ENCODE peak calls at places on chromosomes 13 and 19, in nine cellular contexts. A is transverse colon, U is upper lobe of left lung, X is HepG2, V is spleen, G is suprapubic skin, D is stomach, L is GM23338, K is breast epithelium. F is an unnamed sample.

GRCh38 chr19:2047076-2047448 is 4.0 kb downstream of the MKNK2 start:
- DNase-seq in U (no peak), X (no peak), G (no peak), D (no peak), A (no peak), V (no peak), L (no peak), K (no peak), F (no peak)

GRCh38 chr19:32570081-32570785 is 10.8 kb upstream of the PDCD5 start:
- DNase-seq in K (peak; percentile 61), A (peak; percentile 56), V (no peak), G (no peak), D (peak; percentile 48), L (peak; percentile 85), X (peak; percentile 62), U (no peak), F (peak; percentile 69)

GRCh38 chr19:17090501-17091074 is 15.0 kb downstream of the MYO9B start:
- DNase-seq in K (no peak), V (no peak), G (no peak), A (no peak), D (no peak), X (no peak), U (no peak), L (no peak), F (no peak)

GRCh38 chr13:25153736-25154135 is 18.4 kb downstream of the AMER2 start:
- DNase-seq in G (no peak), A (no peak), D (no peak), L (peak; percentile 59), V (no peak), K (no peak), X (no peak), U (no peak), F (no peak)

GRCh38 chr13:73677041-73677589 is 457.1 kb downstream of the KLF12 start:
- DNase-seq in A (no peak), X (no peak), L (no peak), G (no peak), D (no peak), U (no peak), V (no peak), K (no peak), F (no peak)

GRCh38 chr13:36428083-36428482 is 4.2 kb upstream of the CCNA1 start:
- DNase-seq in K (no peak), X (no peak), A (no peak), D (no peak), V (no peak), U (no peak), G (no peak), L (no peak), F (no peak)

GRCh38 chr19:57648336-57649003 is 15.5 kb downstream of the ZNF211 start:
- DNase-seq in A (no peak), G (no peak), D (no peak), K (no peak), L (no peak), X (no peak), V (no peak), U (no peak), F (no peak)

GRCh38 chr19:53254451-53255341 is at the start of gene ZNF677:
- DNase-seq in X (no peak), L (peak; percentile 90), K (peak; percentile 91), A (peak; percentile 72), V (peak; percentile 95), U (peak; percentile 95), G (peak; percentile 92), D (peak; percentile 74), F (peak; percentile 96)

GRCh38 chr13:42116225-42116624 is 67.8 kb downstream of the DGKH start:
- DNase-seq in K (no peak), D (no peak), V (no peak), X (no peak), L (no peak), G (no peak), U (no peak), A (no peak), F (no peak)

GRCh38 chr13:34076943-34077703 is 259.2 kb downstream of the RFC3 start:
- DNase-seq in U (no peak), G (no peak), X (peak; percentile 16), K (no peak), A (no peak), L (peak; percentile 55), D (no peak), V (no peak), F (no peak)

GRCh38 chr13:113040597-113041292 is 64.8 kb upstream of the F7 start:
- DNase-seq in X (no peak), V (no peak), U (peak; percentile 50), A (no peak), L (no peak), D (no peak), K (no peak), G (no peak), F (no peak)

GRCh38 chr19:6761053-6761676 is 6.1 kb downstream of the SH2D3A start:
- DNase-seq in A (no peak), L (peak; percentile 68), K (no peak), V (no peak), U (no peak), X (peak; percentile 28), G (no peak), D (no peak), F (no peak)

GRCh38 chr19:869245-870177 is 10.0 kb downstream of the CFD start:
- DNase-seq in V (no peak), D (no peak), U (peak; percentile 89), G (no peak), A (peak; percentile 65), X (no peak), K (no peak), L (no peak), F (peak; percentile 96)

GRCh38 chr19:12675940-12676339 is 5.7 kb downstream of the DHPS start:
- DNase-seq in L (no peak), X (no peak), A (no peak), K (no peak), G (no peak), U (no peak), D (no peak), V (no peak), F (no peak)

GRCh38 chr19:12675377-12675776 is 6.3 kb downstream of the DHPS start:
- DNase-seq in L (no peak), U (no peak), X (no peak), D (no peak), G (no peak), V (no peak), K (no peak), A (no peak), F (no peak)

GRCh38 chr19:12676928-12677327 is 4.8 kb downstream of the DHPS start:
- DNase-seq in D (no peak), G (no peak), A (no peak), X (no peak), K (no peak), L (no peak), U (no peak), V (no peak), F (no peak)

GRCh38 chr19:12672744-12673143 is 6.1 kb downstream of the WDR83 start:
- DNase-seq in X (no peak), V (no peak), D (no peak), G (no peak), K (no peak), U (no peak), A (no peak), L (peak; percentile 49), F (no peak)

DNA sequence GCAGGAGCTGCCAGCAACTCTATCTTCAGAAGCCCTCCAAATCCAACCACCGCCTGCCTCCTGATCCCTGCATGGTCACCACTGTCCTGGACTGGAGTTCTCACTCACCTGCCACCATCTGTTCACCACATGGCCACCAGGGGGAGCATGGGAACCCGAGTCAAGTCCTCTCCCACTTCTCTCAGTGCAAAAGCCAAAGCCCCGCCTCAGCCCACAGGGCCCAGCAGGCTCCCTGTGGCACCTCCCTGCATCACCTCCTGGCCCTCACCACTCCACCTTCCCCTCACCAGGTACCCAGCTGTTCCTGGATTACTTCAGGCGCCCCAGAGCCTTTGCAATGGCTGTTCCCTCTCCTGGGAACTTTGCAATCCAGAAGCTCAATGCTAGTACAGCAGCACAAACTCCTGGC is 5.3 kb downstream of the DHPS start:
- DNase-seq in A (peak; percentile 86), K (peak; percentile 83), G (peak; percentile 91), V (peak; percentile 95), U (no peak), L (peak; percentile 96), X (peak; percentile 77), D (peak; percentile 85), F (peak; percentile 89)
- TF ChIP-seq POLR2AphosphoS5 in A (no peak), K (no peak), G (no peak), V (peak; percentile 5), U (no peak), L (no peak), X (no peak), D (peak; percentile 48), F (no peak)

DNA sequence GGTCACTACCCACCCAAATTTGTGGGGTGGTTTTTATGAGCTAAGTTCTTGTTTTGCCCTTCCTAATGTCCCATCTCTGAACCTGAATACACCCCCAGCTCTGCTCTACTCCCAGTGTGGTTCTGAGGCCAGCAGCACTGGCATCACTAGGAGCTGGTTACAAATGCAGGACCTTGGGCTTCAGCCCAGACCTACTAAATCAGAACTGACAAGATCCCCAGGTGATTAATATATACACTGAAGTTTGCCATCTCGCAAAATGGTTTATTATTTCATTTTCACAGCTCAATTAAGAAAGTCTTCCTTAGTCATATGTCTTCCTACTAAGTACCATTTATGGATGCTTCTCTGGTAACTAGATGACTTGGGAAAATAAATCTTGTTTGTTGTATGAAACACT is 67.8 kb downstream of the FOXO1 start:
- DNase-seq in A (no peak), L (no peak), V (no peak), U (no peak), X (no peak), K (no peak), D (no peak), G (no peak), F (peak; percentile 86)
- H3K4me1 ChIP-seq in A (peaks cover 27% of the 10 kb centered on the region), L (peaks cover 84% of the 10 kb centered on the region), V (peaks cover 71% of the 10 kb centered on the region), U (peaks cover 25% of the 10 kb centered on the region), X (peaks cover 70% of the 10 kb centered on the region), K (peaks cover 6% of the 10 kb centered on the region), D (peaks cover 70% of the 10 kb centered on the region), G (peaks cover 30% of the 10 kb centered on the region), F (peaks cover 59% of the 10 kb centered on the region)

DNA sequence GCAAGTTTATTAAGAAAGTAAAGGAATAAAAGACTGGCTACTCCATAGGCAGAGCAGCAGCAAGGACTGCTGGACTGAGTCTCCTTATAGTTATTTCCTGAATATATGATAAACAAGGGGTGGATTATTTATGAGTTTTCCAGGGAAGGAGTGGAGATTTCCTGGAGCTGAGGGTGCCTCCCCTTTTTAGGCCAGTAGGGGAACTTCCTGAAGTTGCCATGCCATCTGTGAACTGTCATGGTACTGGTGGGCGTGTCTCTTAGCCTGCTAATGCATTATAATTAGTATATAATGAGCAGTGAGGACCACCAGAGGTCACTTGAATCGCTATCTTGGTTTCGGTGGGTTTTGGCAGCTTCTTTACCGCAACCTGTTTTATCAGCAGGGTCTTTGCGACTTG is 13.5 kb downstream of the ZSCAN5A start:
- DNase-seq in G (no peak), L (peak; percentile 48), A (no peak), X (no peak), K (no peak), D (no peak), V (no peak), U (no peak), F (no peak)
- TF ChIP-seq CTCF in G (no peak), L (no peak), A (no peak), X (no peak), K (no peak), D (no peak), V (no peak), U (no peak), F (no peak)

DNA sequence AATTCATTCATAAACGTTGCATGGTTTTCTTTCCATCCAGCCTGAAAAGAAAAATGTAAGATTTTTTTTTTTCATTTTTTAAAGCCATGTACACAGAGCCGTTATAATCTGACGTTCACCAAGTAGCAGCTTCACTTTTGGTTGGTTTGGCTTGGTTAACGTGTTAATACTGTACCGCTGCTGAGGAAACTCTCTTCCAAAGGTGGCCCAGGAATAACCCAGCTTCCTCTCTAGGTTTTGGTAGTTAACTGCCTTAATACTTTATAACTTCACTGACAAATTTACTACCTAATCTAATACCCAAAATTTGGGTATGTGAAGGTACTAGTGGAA is 1.7 kb downstream of the INTS6 start:
- DNase-seq in D (no peak), G (no peak), V (no peak), X (no peak), U (no peak), K (no peak), L (no peak), A (no peak), F (no peak)
- TF ChIP-seq POLR2AphosphoS5 in D (no peak), G (no peak), V (no peak), X (no peak), U (no peak), K (no peak), L (no peak), A (no peak), F (no peak)